ENCODE peak calls at places on chromosomes 16 and 17, in four cellular contexts. X is H1, B is mesendoderm, C is IMR-90. V is an unnamed sample.

GRCh38 chr17:10757067-10757466 is 27.2 kb upstream of the TMEM220 start:
- DNase-seq in X (no peak), B (no peak), C (no peak), V (no peak)

GRCh38 chr17:47895254-47895855 is 681 bp upstream of the SP2 start:
- DNase-seq in X (no peak), B (no peak), C (peak; percentile 17), V (no peak)

GRCh38 chr16:5633845-5634440 is 536.3 kb upstream of the EEF2KMT start:
- DNase-seq in X (no peak), B (peak; percentile 65), C (peak; percentile 4), V (no peak)

GRCh38 chr16:10253344-10253855 is 71.2 kb upstream of the GRIN2A start:
- DNase-seq in X (no peak), B (no peak), C (no peak), V (no peak)

GRCh38 chr16:67926181-67926742 is 5.4 kb downstream of the CTRL start:
- DNase-seq in X (no peak), B (peak; percentile 36), C (peak; percentile 30), V (no peak)

GRCh38 chr16:8655184-8655717 is 19.2 kb upstream of the ABAT start:
- DNase-seq in X (no peak), B (peak; percentile 62), C (peak; percentile 35), V (peak; percentile 63)

GRCh38 chr17:55576237-55576998 is 65.2 kb upstream of the SMIM36 start:
- DNase-seq in X (no peak), B (peak; percentile 16), C (peak; percentile 75), V (no peak)

GRCh38 chr17:31068291-31068690 is 26.5 kb upstream of the NF1 start:
- DNase-seq in X (peak; percentile 86), B (peak; percentile 79), C (peak; percentile 41), V (peak; percentile 82)

GRCh38 chr16:17748005-17748719 is 277.4 kb upstream of the XYLT1 start:
- DNase-seq in X (peak; percentile 54), B (peak; percentile 66), C (no peak), V (peak; percentile 67)

GRCh38 chr16:56340864-56341365 is 84.4 kb downstream of the AMFR start:
- DNase-seq in X (no peak), B (no peak), C (no peak), V (no peak)

GRCh38 chr17:66443601-66444000 is 141.2 kb downstream of the PRKCA start:
- DNase-seq in X (no peak), B (no peak), C (no peak), V (no peak)

GRCh38 chr16:404971-405486 is 3.3 kb downstream of the DECR2 start:
- DNase-seq in X (peak; percentile 45), B (no peak), C (no peak), V (no peak)

GRCh38 chr16:67456383-67457140 is 24.4 kb downstream of the ATP6V0D1 start:
- DNase-seq in X (no peak), B (peak; percentile 16), C (peak; percentile 36), V (no peak)

GRCh38 chr17:34645636-34646035 is 66.3 kb downstream of the TMEM132E start:
- DNase-seq in X (no peak), B (no peak), C (no peak), V (no peak)

DNA sequence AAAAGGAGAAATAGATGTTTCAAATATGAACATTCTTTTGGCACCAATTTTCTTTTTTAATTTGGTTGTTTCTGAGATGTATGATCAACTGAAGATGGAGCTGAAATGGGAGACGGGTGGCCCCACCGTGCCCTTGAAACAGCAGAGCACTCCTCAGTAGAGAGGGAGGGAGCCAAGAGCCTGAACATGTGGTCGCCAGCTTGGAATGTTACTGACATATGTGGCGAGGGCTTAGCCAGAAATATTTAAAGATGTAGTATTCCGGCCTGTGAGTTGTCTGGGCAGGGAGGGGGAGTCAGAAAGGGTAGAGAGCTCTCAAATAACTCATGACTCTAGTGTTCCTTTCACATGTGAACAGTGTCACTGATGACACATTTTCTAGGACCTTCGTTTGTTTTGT is 13.3 kb upstream of the MRC2 start:
- DNase-seq in X (no peak), B (peak; percentile 74), C (peak; percentile 92), V (no peak)
- H4K5ac ChIP-seq in X (no peak overlapping the region), B (no peak overlapping the region), C (no peak overlapping the region), V (no peak overlapping the region)

GRCh38 chr17:38541281-38541680 is 64.5 kb downstream of the SRCIN1 start:
- DNase-seq in X (no peak), B (no peak), C (no peak), V (peak; percentile 37)
- H3K56ac ChIP-seq in X (no peak overlapping the region), B (peak overlapping the region; percentile 25), C (no peak overlapping the region), V (no peak overlapping the region)

GRCh38 chr16:72736074-72736473 is 311.9 kb downstream of the ZFHX3 start:
- DNase-seq in X (no peak), B (no peak), C (no peak), V (no peak)

GRCh38 chr16:72744064-72744793 is 303.7 kb downstream of the ZFHX3 start:
- DNase-seq in X (no peak), B (no peak), C (no peak), V (no peak)

GRCh38 chr16:72743011-72743761 is 304.7 kb downstream of the ZFHX3 start:
- DNase-seq in X (no peak), B (no peak), C (no peak), V (no peak)

GRCh38 chr16:72739577-72739976 is 308.4 kb downstream of the ZFHX3 start:
- DNase-seq in X (no peak), B (peak; percentile 69), C (peak; percentile 56), V (no peak)

DNA sequence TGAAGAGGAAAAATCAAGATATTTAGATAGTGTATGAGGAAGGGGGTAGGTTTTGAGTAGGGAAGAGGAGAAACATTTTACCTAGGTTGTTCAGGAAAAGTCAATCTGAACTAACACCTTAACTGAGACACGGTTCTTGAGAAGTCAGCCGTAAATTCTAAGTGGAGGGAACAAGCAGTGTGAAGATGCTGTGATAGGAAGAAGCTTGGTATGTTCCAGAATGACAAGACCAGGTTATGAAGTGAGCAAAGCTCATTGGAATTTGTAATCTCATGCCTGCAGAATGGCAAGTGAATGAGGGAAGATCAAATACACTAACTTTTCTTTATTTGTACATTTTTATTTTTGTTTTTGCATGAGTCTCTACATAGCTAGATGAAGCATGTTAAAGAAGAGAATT is 307.6 kb downstream of the ZFHX3 start:
- DNase-seq in X (no peak), B (peak; percentile 59), C (peak; percentile 43), V (no peak)
- H4K5ac ChIP-seq in X (no peak overlapping the region), B (no peak overlapping the region), C (no peak overlapping the region), V (no peak overlapping the region)

DNA sequence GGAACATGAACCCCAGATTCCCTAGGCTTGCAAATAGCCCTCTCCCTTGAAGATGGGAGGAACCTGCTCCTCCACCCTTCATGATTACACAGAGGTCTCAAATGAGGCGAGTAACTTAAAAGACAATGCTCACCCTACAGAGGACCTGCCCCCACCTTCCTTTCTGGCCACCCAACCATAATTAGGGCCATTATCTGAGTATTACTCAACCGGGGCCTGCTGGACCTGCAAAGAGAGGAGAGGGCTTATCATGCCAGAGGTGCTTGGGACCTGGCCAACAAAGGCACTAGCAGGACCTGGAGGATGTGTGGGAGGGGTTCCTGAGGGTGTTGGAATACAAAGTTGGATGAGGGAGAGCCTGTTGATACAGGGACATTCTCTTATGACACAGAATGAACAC is 42.4 kb downstream of the RNF157 start:
- DNase-seq in X (no peak), B (no peak), C (no peak), V (no peak)
- H3K56ac ChIP-seq in X (no peak overlapping the region), B (no peak overlapping the region), C (no peak overlapping the region), V (no peak overlapping the region)

GRCh38 chr16:84780977-84781376 is 38.8 kb upstream of the CRISPLD2 start:
- DNase-seq in X (no peak), B (no peak), C (no peak), V (no peak)
- H4K5ac ChIP-seq in X (no peak overlapping the region), B (no peak overlapping the region), C (no peak overlapping the region), V (no peak overlapping the region)

GRCh38 chr17:78580277-78580804 is 3.1 kb upstream of the DNAH17 start:
- DNase-seq in X (no peak), B (no peak), C (no peak), V (no peak)
- H3K56ac ChIP-seq in X (no peak overlapping the region), B (no peak overlapping the region), C (no peak overlapping the region), V (no peak overlapping the region)